ENCODE peak calls at places on chromosomes 2 and 18, in four cellular contexts. C is H54; S is mucosa of descending colon; R is stimulated activated CD8-positive, alpha-beta memory T cell treated with anti-CD3 and anti-CD28 coated beads, Interleukin-15, amount 100 ng/mL, for 1 hour. A is an unnamed sample.

GRCh38 chr2:166419616-166419934 is 43.8 kb upstream of the SCN9A start:
- DNase-seq in C (no peak), S (no peak), R (no peak), A (no peak)

GRCh38 chr2:225002039-225002655 is 40.1 kb downstream of the DOCK10 start:
- DNase-seq in C (no peak), S (no peak), R (peak; percentile 49), A (peak; percentile 69)

GRCh38 chr18:36127866-36128845 is 984 bp downstream of the SLC39A6 start:
- DNase-seq in C (no peak), S (peak; percentile 37), R (no peak), A (no peak)

GRCh38 chr18:62939433-62939832 is 224.1 kb downstream of the PHLPP1 start:
- DNase-seq in C (no peak), S (no peak), R (no peak), A (no peak)

GRCh38 chr2:10326707-10327594 is 24.2 kb downstream of the HPCAL1 start:
- DNase-seq in C (no peak), S (no peak), R (no peak), A (no peak)

GRCh38 chr2:224551693-224552092 is 33.5 kb downstream of the CUL3 start:
- DNase-seq in C (no peak), S (no peak), R (no peak), A (no peak)

GRCh38 chr2:191218292-191218898 is 26.8 kb upstream of the MYO1B start:
- DNase-seq in C (no peak), S (no peak), R (peak; percentile 19), A (no peak)

GRCh38 chr2:47354013-47354816 is 48.7 kb upstream of the MSH2 start:
- DNase-seq in C (peak; percentile 68), S (peak; percentile 49), R (no peak), A (no peak)

GRCh38 chr2:239166201-239166834 is 234.5 kb downstream of the HDAC4 start:
- DNase-seq in C (no peak), S (peak; percentile 15), R (no peak), A (no peak)

GRCh38 chr2:127674241-127675209 is 805 bp downstream of the LIMS2 start:
- DNase-seq in C (no peak), S (no peak), R (no peak), A (no peak)

GRCh38 chr2:73640537-73640936 is 1.7 kb downstream of the NAT8 start:
- DNase-seq in C (no peak), S (no peak), R (no peak), A (no peak)

GRCh38 chr2:69298261-69298660 is 88.8 kb downstream of the GFPT1 start:
- DNase-seq in C (peak; percentile 81), S (no peak), R (no peak), A (no peak)

GRCh38 chr2:54143780-54144179 is 28.4 kb downstream of the ACYP2 start:
- DNase-seq in C (no peak), S (no peak), R (no peak), A (no peak)

GRCh38 chr2:239354132-239354790 is 46.6 kb downstream of the HDAC4 start:
- DNase-seq in C (no peak), S (no peak), R (no peak), A (no peak)

GRCh38 chr2:101307503-101307902 is 998 bp downstream of the RNF149 start:
- DNase-seq in C (no peak), S (peak; percentile 38), R (no peak), A (no peak)

GRCh38 chr18:250685-251084 is 17.2 kb downstream of the THOC1 start:
- DNase-seq in C (no peak), S (no peak), R (no peak), A (no peak)

GRCh38 chr2:215137741-215138340 is 585 bp downstream of the ABCA12 start:
- DNase-seq in C (peak; percentile 2), S (no peak), R (no peak), A (no peak)

GRCh38 chr2:214203744-214204289 is 207.0 kb upstream of the VWC2L start:
- DNase-seq in C (no peak), S (no peak), R (no peak), A (no peak)

GRCh38 chr2:240561325-240561971 is 1.3 kb downstream of the DUSP28 start:
- DNase-seq in C (no peak), S (no peak), R (no peak), A (no peak)

GRCh38 chr2:31402388-31402787 is 12.2 kb downstream of the XDH start:
- DNase-seq in C (no peak), S (no peak), R (no peak), A (no peak)